ENCODE peak calls at places on chromosomes 16 and 17, in four cellular contexts. P is fibroblast of lung, X is skeletal muscle cell, W is Caco-2. Z is an unnamed sample.

GRCh38 chr17:6623941-6624340 is 16.6 kb downstream of the KIAA0753 start:
- DNase-seq in W (no peak), X (no peak), P (peak), Z (peak)

GRCh38 chr16:3215601-3216262 is 19.2 kb downstream of the ZNF200 start:
- DNase-seq in W (no peak), P (no peak), X (no peak), Z (no peak)

GRCh38 chr17:20896153-20896649 is 146.6 kb downstream of the USP22 start:
- DNase-seq in P (no peak), X (no peak), W (no peak), Z (no peak)

GRCh38 chr16:67013823-67014640 is 14.9 kb upstream of the CBFB start:
- DNase-seq in W (peak), P (peak), X (peak), Z (peak)

GRCh38 chr16:21075252-21075651 is 75.4 kb downstream of the DNAH3 start:
- DNase-seq in P (peak), X (no peak), W (no peak), Z (no peak)

GRCh38 chr17:81727324-81728031 is 15.4 kb downstream of the SLC25A10 start:
- DNase-seq in P (no peak), X (no peak), W (no peak), Z (no peak)

GRCh38 chr16:1275791-1276579 is 20.1 kb downstream of the TPSD1 start:
- DNase-seq in X (no peak), P (no peak), W (no peak), Z (no peak)

GRCh38 chr17:1173456-1174370 is 6.1 kb downstream of the ABR start:
- DNase-seq in X (no peak), P (no peak), W (no peak), Z (no peak)

GRCh38 chr17:2776589-2777241 is 19.5 kb upstream of the RAP1GAP2 start:
- DNase-seq in X (no peak), W (peak), P (no peak), Z (no peak)

GRCh38 chr16:31301708-31302400 is 42.1 kb downstream of the ITGAM start:
- DNase-seq in W (no peak), P (no peak), X (no peak), Z (peak)

GRCh38 chr16:4859900-4860255 is 12.6 kb downstream of the UBN1 start:
- DNase-seq in P (peak), W (no peak), X (no peak), Z (no peak)

GRCh38 chr17:83178533-83179201 is 99.3 kb downstream of the METRNL start:
- DNase-seq in P (no peak), X (no peak), W (no peak), Z (no peak)

GRCh38 chr17:64420143-64420670 is 28.7 kb upstream of the MILR1 start:
- DNase-seq in P (peak), X (peak), W (peak), Z (peak)

GRCh38 chr17:49249292-49249794 is 18.8 kb upstream of the PHOSPHO1 start:
- DNase-seq in P (peak), W (no peak), X (no peak), Z (peak)

GRCh38 chr16:51556694-51557327 is 405.7 kb upstream of the SALL1 start:
- DNase-seq in X (peak), P (peak), W (no peak), Z (peak)

GRCh38 chr17:34076743-34077631 is 178.1 kb upstream of the CCL2 start:
- DNase-seq in P (no peak), X (no peak), W (no peak), Z (no peak)

GRCh38 chr17:1078831-1079561 is 82.1 kb downstream of the TIMM22 start:
- DNase-seq in X (no peak), W (no peak), P (no peak), Z (no peak)

GRCh38 chr16:64656471-64656870 is 465.4 kb downstream of the CDH11 start:
- DNase-seq in W (no peak), X (no peak), P (peak), Z (no peak)

GRCh38 chr16:79713609-79714309 is 113.2 kb upstream of the MAF start:
- DNase-seq in P (no peak), W (no peak), X (no peak), Z (no peak)

GRCh38 chr16:17273142-17273561 is 197.6 kb downstream of the XYLT1 start:
- DNase-seq in X (peak), P (peak), W (peak), Z (peak)

GRCh38 chr17:6501359-6501758 is 55.0 kb downstream of the PITPNM3 start:
- DNase-seq in X (no peak), P (no peak), W (no peak), Z (no peak)

GRCh38 chr16:20774703-20775362 is 11.0 kb downstream of the ACSM3 start:
- DNase-seq in W (peak), P (peak), X (peak), Z (peak)

GRCh38 chr17:63984206-63984605 is 11.5 kb upstream of the SCN4A start:
- DNase-seq in X (no peak), P (peak), W (no peak), Z (peak)

GRCh38 chr17:75684924-75685323 is 17.8 kb downstream of the SAP30BP start:
- DNase-seq in P (peak), X (no peak), W (peak), Z (no peak)

GRCh38 chr17:73334771-73335513 is 23.1 kb upstream of the CDC42EP4 start:
- DNase-seq in X (no peak), P (no peak), W (no peak), Z (no peak)

GRCh38 chr16:81908466-81909230 is 102.6 kb downstream of the SDR42E1 start:
- DNase-seq in P (no peak), W (no peak), X (no peak), Z (no peak)

GRCh38 chr17:79951361-79952264 is 84.1 kb downstream of the TBC1D16 start:
- DNase-seq in X (peak), W (peak), P (peak), Z (peak)

GRCh38 chr17:29495011-29495410 is 71.8 kb downstream of the ABHD15 start:
- DNase-seq in X (no peak), W (no peak), P (peak), Z (peak)

GRCh38 chr17:13601776-13602551 is at the start of gene HS3ST3A1:
- DNase-seq in P (peak), X (peak), W (no peak), Z (peak)

DNA sequence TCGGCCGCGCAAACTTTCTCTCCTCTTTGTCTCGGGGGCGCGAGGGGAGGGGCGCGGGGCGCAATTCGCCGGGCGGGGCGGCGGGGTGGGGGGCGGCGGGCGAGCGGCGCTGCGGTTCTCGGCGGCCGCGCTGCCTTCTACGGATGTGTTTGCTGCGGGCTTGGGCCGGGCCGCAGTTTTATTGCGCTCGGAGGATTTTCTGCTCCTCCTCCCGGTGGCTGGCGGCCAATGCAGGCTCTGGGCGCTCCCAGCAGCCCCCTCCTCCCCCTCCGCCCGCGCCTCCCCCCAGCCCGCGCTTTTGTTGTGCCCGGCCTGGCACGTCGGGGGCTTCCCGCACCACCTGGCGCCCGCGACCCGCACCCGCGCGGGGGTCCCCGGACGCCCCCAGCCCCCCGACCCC is at the start of gene TIMP2:
- DNase-seq in W (peak), X (no peak), P (peak), Z (peak)
- H3K4me3 ChIP-seq in W (peak), X (peak), P (peak), Z (peak)

GRCh38 chr16:9089660-9090059 is 1.8 kb upstream of the HAPSTR1 start:
- DNase-seq in W (no peak), X (no peak), P (no peak), Z (no peak)
- H3K4me3 ChIP-seq in W (peak), X (no peak), P (peak), Z (no peak)

DNA sequence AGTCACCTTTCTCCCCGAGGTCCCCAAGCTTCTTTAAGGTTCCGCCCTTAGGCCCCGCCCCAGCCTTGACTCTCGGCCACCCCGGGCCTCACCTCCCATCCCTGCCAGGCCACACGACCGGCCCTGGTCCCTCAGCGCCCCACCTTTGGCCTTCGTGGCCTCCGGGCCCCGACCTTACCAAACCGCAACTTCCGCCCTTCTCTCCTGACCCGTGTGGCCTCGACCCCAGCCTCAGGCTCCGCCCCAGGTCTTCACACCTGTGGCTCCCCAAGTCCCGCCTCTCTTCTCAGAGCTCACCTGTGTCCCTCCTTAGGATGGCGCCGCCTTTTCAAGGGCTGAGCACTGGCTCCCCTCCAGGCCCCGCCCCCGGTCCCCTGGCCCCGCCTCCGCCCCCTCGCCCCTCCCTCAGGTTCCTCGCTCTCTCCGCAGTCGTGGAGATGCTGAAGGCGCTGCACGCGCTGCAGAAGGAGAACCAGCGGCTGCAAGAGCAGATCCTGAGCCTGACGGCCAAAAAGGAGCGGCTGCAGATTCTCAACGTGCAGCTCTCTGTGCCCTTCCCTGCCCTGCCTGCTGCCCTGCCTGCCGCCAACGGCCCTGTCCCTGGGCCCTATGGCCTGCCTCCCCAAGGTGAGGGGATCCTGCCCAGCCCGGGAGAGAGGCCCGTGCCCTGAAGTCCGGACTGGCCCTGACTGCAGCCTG is 10.0 kb upstream of the CISD3 start:
- DNase-seq in X (no peak), P (no peak), W (no peak), Z (no peak)
- H3K4me3 ChIP-seq in X (no peak), P (no peak), W (no peak), Z (no peak)

DNA sequence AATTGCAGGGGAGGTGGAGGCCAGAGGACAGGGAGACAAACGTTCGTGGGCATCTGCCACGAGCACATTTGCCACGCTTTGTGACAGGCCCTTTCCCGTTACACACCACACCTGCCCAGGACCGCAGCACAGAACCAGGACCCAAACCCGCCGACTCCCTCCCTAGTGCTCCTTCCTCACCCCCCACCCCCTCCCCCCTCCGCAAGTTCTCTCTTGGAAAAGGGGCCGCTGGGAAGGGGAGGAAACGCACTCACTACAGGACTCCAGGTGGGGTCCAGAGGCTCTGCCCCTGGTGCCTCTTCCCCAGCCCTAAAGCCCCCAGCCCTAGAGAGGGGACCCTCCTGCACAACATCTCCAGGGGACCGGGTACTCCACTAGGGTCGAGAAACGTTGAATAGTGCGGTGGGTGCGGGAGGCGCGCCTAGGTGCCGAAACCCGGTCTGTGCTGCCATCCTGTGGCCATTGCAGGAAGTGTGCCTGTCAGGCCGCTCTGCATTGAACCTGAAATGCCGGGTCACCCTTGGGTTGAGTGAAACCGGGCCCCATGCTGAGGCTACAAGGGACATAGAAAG is 21.9 kb upstream of the EIF1 start:
- DNase-seq in X (no peak), W (peak), P (peak), Z (peak)
- H3K4me3 ChIP-seq in X (peak), W (peak), P (peak), Z (peak)

DNA sequence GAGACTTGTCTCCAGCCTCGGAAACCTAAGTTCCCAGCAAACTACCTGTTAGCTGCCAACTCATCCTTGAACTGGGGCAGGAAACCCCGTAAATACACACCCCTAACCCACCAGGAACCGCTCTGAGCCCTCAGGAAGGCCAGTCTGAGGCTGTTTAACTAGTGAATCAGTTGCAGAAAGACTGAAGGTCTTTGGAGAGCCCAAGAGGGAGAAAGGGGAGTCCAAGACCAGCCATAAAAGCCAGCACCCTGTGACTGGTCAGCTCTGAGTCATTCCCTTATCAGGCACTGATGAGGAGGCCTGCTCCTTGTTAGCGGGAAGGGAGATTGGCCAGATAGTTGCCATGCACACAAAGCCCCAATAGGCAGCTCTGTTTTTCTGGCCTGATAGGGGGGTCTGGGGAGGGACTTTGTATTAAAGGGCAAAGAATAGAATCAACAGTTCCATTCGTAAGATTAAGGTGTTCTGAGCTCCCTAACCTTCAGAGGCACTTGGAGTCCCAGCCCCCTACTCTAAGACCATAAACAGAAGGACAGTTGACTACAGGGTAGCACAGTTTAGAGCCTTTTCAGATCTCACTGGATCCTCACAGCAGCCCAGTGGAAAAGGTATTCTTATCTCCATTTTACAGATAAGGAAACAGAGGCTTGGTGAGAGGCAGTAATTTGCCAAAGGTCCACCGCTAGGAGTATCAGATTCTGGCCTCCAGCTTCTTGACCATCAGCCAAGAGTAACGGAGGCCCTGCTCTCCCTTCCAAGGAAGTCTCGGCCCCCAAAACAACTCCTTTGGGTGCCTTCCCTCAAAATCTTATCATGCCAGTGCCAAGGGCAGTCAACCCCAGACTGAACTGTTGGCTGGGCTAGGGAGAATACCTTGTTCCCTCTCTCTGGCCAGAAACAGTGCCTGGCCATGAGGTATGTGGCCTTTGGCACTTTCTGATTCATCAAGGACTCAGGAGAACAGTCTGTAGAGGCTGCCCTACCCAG is 2.2 kb upstream of the KRT19 start:
- DNase-seq in P (peak), X (peak), W (peak), Z (peak)
- H3K4me3 ChIP-seq in P (no peak), X (no peak), W (peak), Z (peak)

Z was measured in fibroblast of villous mesenchyme.